ENCODE peak calls at places on chromosomes 6 and 20, in six cellular contexts. Q is cardiac fibroblast; A is gastrocnemius medialis; J is CD8-positive, alpha-beta memory T cell; M is left ventricle myocardium inferior; H is heart right ventricle. S is an unnamed sample.

GRCh38 chr6:158481612-158482473 is 78.0 kb upstream of the TMEM181 start:
- DNase-seq in Q (peak), A (no peak), J (no peak), M (no peak), H (no peak), S (no peak)

GRCh38 chr6:41734666-41735426 is 562 bp downstream of the TFEB start:
- DNase-seq in Q (peak), A (peak), J (peak), M (peak), H (peak), S (peak)

GRCh38 chr6:166927240-166927941 is 29.0 kb downstream of the RNASET2 start:
- DNase-seq in Q (no peak), A (no peak), J (no peak), M (no peak), H (no peak), S (no peak)

GRCh38 chr20:58102744-58103516 is 125.5 kb downstream of the ANKRD60 start:
- DNase-seq in Q (no peak), A (no peak), J (no peak), M (no peak), H (no peak), S (peak)

GRCh38 chr6:90286884-90287488 is 9.7 kb downstream of the BACH2 start:
- DNase-seq in Q (peak), A (peak), J (peak), M (no peak), H (no peak), S (no peak)

GRCh38 chr6:90110971-90111370 is 185.7 kb downstream of the BACH2 start:
- DNase-seq in Q (no peak), A (no peak), J (peak), M (no peak), H (no peak), S (no peak)

GRCh38 chr6:45946352-45946751 is 69.3 kb downstream of the CLIC5 start:
- DNase-seq in Q (peak), A (peak), J (no peak), M (no peak), H (no peak), S (no peak)

GRCh38 chr6:26235240-26235730 is 129.7 kb upstream of the BTN3A2 start:
- DNase-seq in Q (peak), A (no peak), J (no peak), M (no peak), H (no peak), S (no peak)

GRCh38 chr6:1838604-1839003 is 228.9 kb downstream of the FOXC1 start:
- DNase-seq in Q (no peak), A (no peak), J (no peak), M (no peak), H (no peak), S (no peak)

GRCh38 chr6:133701633-133702331 is 187.1 kb upstream of the TCF21 start:
- DNase-seq in Q (peak), A (no peak), J (no peak), M (peak), H (peak), S (no peak)

GRCh38 chr20:61251529-61252393 is at the start of gene CDH4:
- DNase-seq in Q (no peak), A (no peak), J (no peak), M (no peak), H (no peak), S (no peak)

GRCh38 chr6:43871284-43871683 is 101.3 kb downstream of the VEGFA start:
- DNase-seq in Q (no peak), A (no peak), J (no peak), M (no peak), H (no peak), S (no peak)

GRCh38 chr20:2086177-2086979 is 15.2 kb upstream of the STK35 start:
- DNase-seq in Q (peak), A (no peak), J (no peak), M (no peak), H (no peak), S (no peak)

GRCh38 chr6:107973594-107973993 is 15.6 kb upstream of the SEC63 start:
- DNase-seq in Q (no peak), A (no peak), J (no peak), M (no peak), H (no peak), S (no peak)

GRCh38 chr20:11686900-11687543 is 230.7 kb upstream of the BTBD3 start:
- DNase-seq in Q (peak), A (no peak), J (no peak), M (peak), H (peak), S (no peak)

GRCh38 chr20:15179426-15180190 is 842.2 kb upstream of the FLRT3 start:
- DNase-seq in Q (no peak), A (no peak), J (no peak), M (peak), H (no peak), S (no peak)

GRCh38 chr20:15188415-15188814 is 851.0 kb upstream of the FLRT3 start:
- DNase-seq in Q (no peak), A (no peak), J (no peak), M (no peak), H (no peak), S (no peak)

GRCh38 chr20:15185913-15186312 is 848.5 kb upstream of the FLRT3 start:
- DNase-seq in Q (no peak), A (no peak), J (no peak), M (no peak), H (no peak), S (no peak)

GRCh38 chr20:15187612-15188011 is 850.2 kb upstream of the FLRT3 start:
- DNase-seq in Q (no peak), A (no peak), J (no peak), M (no peak), H (no peak), S (no peak)

DNA sequence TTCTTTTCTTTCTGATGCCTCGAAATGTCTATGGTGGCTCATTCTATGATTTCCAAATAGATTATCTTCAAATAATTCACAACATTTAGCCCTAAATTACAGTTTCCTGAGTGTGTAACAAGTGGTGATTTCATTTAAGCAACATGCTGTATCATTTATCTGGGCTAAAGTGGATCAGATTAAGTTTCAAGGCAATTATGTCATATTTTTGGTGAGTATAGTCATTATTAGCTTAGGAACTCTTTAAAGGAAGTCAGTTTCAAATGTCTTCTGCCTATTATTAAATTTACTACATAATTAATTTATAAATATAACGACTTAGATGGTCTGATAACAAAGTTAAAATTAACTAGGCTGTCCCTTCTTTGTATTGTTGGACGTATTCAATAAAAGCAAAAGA is 847.9 kb upstream of the FLRT3 start:
- DNase-seq in Q (no peak), A (no peak), J (no peak), M (no peak), H (no peak), S (no peak)
- H3K4me3 ChIP-seq in Q (no peak), A (no peak), J (no peak), M (no peak), H (no peak), S (no peak)

GRCh38 chr20:6051505-6051904 is 2.4 kb downstream of the LRRN4 start:
- DNase-seq in Q (peak), A (no peak), J (no peak), M (no peak), H (no peak), S (no peak)
- H3K4me3 ChIP-seq in Q (no peak), A (no peak), J (no peak), M (peak), H (no peak), S (no peak)

GRCh38 chr6:24662206-24662605 is 4.5 kb downstream of the TDP2 start:
- DNase-seq in Q (no peak), A (no peak), J (no peak), M (no peak), H (no peak), S (no peak)
- H3K4me3 ChIP-seq in Q (no peak), A (no peak), J (no peak), M (no peak), H (no peak), S (no peak)

GRCh38 chr6:161228911-161229591 is 44.8 kb downstream of the AGPAT4 start:
- DNase-seq in Q (peak), A (no peak), J (no peak), M (no peak), H (no peak), S (no peak)
- H3K4me3 ChIP-seq in Q (no peak), A (no peak), J (no peak), M (no peak), H (no peak), S (no peak)

DNA sequence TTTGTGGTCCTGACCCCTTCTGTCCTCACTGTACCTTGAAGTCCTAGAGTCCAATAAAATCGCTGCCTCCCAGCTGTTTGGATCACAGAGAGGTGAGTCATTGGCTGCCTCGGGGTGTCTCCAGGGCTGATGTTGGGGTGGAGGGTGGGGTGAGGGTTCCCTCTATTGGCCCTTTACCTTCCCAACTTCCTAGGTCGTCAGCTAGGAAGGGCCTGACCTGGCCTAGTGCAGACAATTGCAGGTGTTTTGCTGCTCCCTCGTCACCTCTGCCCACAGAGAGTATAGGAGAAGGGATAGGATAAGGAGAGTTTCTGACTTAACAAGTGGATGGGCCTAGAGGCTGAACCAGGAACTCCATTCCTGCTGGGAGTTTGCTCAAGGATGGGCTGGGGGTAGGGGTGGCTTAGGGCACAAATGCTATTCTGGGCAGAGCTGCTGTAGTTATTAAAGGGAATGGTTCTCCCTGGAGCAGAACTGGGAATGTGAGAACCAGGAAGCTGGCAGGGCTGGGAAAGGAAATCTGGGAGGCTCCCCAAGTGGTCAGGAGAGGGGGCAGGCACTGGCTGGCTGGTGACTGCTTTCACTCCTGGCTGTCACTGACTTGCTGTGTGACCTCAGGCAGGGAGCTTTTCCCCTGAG is 1.4 kb downstream of the TP53INP2 start:
- DNase-seq in Q (peak), A (peak), J (no peak), M (peak), H (peak), S (no peak)
- H3K4me3 ChIP-seq in Q (peak), A (peak), J (peak), M (peak), H (peak), S (no peak)

GRCh38 chr6:151753581-151753980 is 53.9 kb upstream of the ESR1 start:
- DNase-seq in Q (no peak), A (no peak), J (no peak), M (no peak), H (no peak), S (no peak)

GRCh38 chr6:151762817-151763216 is 44.7 kb upstream of the ESR1 start:
- DNase-seq in Q (no peak), A (no peak), J (no peak), M (no peak), H (no peak), S (no peak)

GRCh38 chr6:151760486-151760885 is 47.0 kb upstream of the ESR1 start:
- DNase-seq in Q (no peak), A (no peak), J (no peak), M (no peak), H (no peak), S (no peak)

GRCh38 chr6:151763303-151763702 is 44.2 kb upstream of the ESR1 start:
- DNase-seq in Q (peak), A (no peak), J (no peak), M (no peak), H (no peak), S (no peak)

GRCh38 chr6:151757506-151757955 is 50.0 kb upstream of the ESR1 start:
- DNase-seq in Q (no peak), A (no peak), J (no peak), M (no peak), H (no peak), S (no peak)
- H3K4me3 ChIP-seq in Q (no peak), A (no peak), J (no peak), M (no peak), H (no peak), S (no peak)

S was measured in lower leg skin.